ENCODE peak calls at places on chromosomes 11 and 22, in nine cellular contexts. C, L, E, K, V, P, H, S and D are unnamed samples. For H3K36me3, the result is how much of the 10 kb centered on the place peaks cover.

GRCh38 chr11:25775608-25776007 is 556.3 kb upstream of the ANO3 start:
- DNase-seq in P (no peak), C (no peak), L (peak), S (no peak), H (no peak), K (no peak), E (no peak), V (no peak), D (no peak)

GRCh38 chr11:102495161-102496042 is 35.1 kb downstream of the MMP7 start:
- DNase-seq in H (no peak), S (no peak), V (peak), E (no peak), L (peak), P (peak), K (no peak), C (peak), D (peak)

GRCh38 chr11:69104212-69104855 is 51.4 kb upstream of the SMIM38 start:
- DNase-seq in L (no peak), H (no peak), E (peak), P (no peak), V (no peak), C (no peak), S (no peak), K (no peak), D (no peak)

GRCh38 chr11:46386674-46387073 is 4.9 kb downstream of the CHRM4 start:
- DNase-seq in L (peak), P (no peak), V (no peak), S (no peak), K (no peak), E (no peak), H (no peak), C (no peak), D (peak)

GRCh38 chr11:131767421-131767820 is 397.0 kb downstream of the NTM start:
- DNase-seq in E (no peak), C (no peak), S (no peak), L (no peak), K (no peak), V (no peak), H (no peak), P (no peak), D (peak)

GRCh38 chr11:16669799-16670415 is 68.5 kb upstream of the C11orf58 start:
- DNase-seq in P (no peak), H (no peak), C (no peak), L (peak), K (no peak), V (no peak), E (no peak), S (no peak), D (peak)

GRCh38 chr11:126716456-126717083 is 284.0 kb downstream of the KIRREL3 start:
- DNase-seq in C (no peak), H (peak), V (peak), P (peak), L (peak), S (peak), K (peak), E (no peak), D (no peak)

GRCh38 chr11:18720086-18720810 is 5.7 kb downstream of the IGSF22 start:
- DNase-seq in V (no peak), K (no peak), P (no peak), E (no peak), H (no peak), S (no peak), L (no peak), C (no peak), D (peak)

GRCh38 chr11:19185516-19186052 is 16.2 kb downstream of the CSRP3 start:
- DNase-seq in E (no peak), K (no peak), S (no peak), P (no peak), L (no peak), H (no peak), V (no peak), C (no peak), D (no peak)

GRCh38 chr11:13487661-13488030 is 8.2 kb downstream of the PTH start:
- DNase-seq in C (no peak), K (no peak), V (peak), E (no peak), P (peak), S (no peak), L (peak), H (no peak), D (no peak)

DNA sequence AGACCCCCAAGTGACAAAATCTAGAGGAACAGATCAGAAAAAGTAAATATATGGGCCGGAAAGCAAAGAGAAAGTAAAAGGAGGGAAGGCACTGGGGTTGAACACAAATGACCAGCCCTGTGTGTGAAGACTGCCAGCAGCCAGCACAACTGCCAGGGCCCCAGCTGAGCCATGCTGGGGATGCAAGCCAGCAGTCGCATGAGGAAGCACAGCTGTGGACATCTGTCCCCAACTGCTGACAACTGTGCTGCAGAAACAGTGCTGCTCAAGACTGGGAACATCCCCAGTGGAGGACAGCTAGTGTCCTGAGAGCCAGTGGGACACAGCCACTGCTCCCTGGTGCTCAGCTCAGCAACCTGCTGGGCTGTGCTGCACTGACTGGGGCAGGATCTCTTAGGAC is 10.7 kb downstream of the MIF start:
- DNase-seq in H (no peak), V (no peak), C (no peak), L (no peak), P (no peak), S (no peak), K (no peak), E (peak), D (peak)
- H3K4me3 ChIP-seq in H (no peak), V (no peak), C (no peak), L (no peak), P (no peak), S (no peak), K (no peak), E (no peak), D (no peak)

DNA sequence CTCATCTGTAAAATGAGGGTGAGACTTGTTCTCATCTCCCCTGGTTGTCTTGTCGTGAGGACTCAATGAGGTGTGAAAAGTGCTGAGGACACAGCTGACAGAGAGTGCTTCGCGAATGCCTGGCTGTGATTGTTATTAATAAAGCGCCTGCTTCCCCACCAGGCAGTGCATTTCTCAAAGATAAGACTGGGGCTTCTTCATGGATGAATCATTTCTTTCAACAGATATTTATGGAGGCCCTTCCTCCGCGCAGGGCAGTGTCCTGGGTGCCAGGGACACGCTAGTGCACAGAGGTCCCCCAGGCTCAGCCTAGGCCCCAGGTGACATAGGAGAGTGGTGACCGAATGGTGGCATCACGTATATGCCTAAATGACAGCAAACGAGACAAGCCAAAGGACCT is 34.3 kb upstream of the SHISAL1 start:
- DNase-seq in K (no peak), S (no peak), V (no peak), H (no peak), L (no peak), C (no peak), P (no peak), E (no peak), D (no peak)
- H3K36me3 ChIP-seq in K (under half), S (under half), V (under half), H (under half), L (under half), C (under half), P (under half), E (under half), D (under half)

GRCh38 chr11:128719556-128719824 is 25.6 kb downstream of the FLI1 start:
- DNase-seq in H (no peak), V (no peak), K (no peak), C (no peak), P (no peak), E (no peak), L (no peak), S (no peak), D (no peak)
- H3K4me3 ChIP-seq in H (no peak), V (no peak), K (no peak), C (no peak), P (peak), E (no peak), L (no peak), S (no peak), D (no peak)

GRCh38 chr11:65055538-65055937 is 2.8 kb downstream of the NAALADL1 start:
- DNase-seq in E (no peak), S (no peak), K (no peak), P (no peak), H (no peak), C (no peak), V (no peak), L (no peak), D (no peak)

GRCh38 chr11:65057526-65057925 is 827 bp downstream of the NAALADL1 start:
- DNase-seq in S (no peak), E (no peak), C (no peak), L (no peak), H (no peak), K (no peak), P (no peak), V (no peak), D (no peak)

GRCh38 chr11:65056999-65057398 is 1.4 kb downstream of the NAALADL1 start:
- DNase-seq in S (no peak), L (no peak), H (no peak), K (no peak), C (no peak), V (no peak), E (no peak), P (no peak), D (no peak)

GRCh38 chr11:65051389-65051858 is 6.9 kb downstream of the NAALADL1 start:
- DNase-seq in V (no peak), P (no peak), L (no peak), S (no peak), K (no peak), E (no peak), C (no peak), H (no peak), D (no peak)

GRCh38 chr11:65053826-65054503 is 4.4 kb downstream of the NAALADL1 start:
- DNase-seq in L (no peak), P (no peak), H (no peak), E (no peak), V (no peak), C (no peak), K (no peak), S (no peak), D (no peak)
- H3K36me3 ChIP-seq in L (under half), P (under half), H (under half), E (under half), V (under half), C (under half), K (under half), S (under half), D (under half)

GRCh38 chr11:72136677-72137255 is 1.2 kb downstream of the FOLR3 start:
- DNase-seq in V (no peak), K (peak), E (no peak), S (no peak), L (no peak), H (no peak), P (no peak), C (no peak), D (peak)
- H3K4me3 ChIP-seq in V (no peak), K (no peak), E (no peak), S (no peak), L (no peak), H (no peak), P (no peak), C (no peak), D (no peak)

DNA sequence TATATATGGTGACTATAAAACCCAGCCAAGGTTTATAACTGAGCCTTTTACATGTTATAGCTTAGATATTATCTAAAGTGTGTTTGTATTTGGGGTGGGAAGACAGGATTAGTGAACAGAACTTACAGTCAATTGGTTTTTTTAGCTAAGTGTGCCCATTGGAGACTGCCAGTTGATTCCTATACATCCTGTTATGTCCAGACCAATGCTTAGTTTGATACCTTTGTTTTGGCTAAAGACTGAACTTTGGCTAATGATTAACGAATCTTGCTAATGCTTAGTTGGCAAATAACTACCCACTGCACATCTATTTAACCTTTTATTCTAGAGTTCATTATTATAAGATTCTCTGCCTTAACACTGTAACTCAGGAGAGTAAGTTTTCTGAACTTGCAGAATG is 53.8 kb downstream of the KREMEN1 start:
- DNase-seq in K (no peak), C (no peak), P (no peak), L (no peak), V (no peak), H (no peak), S (no peak), E (no peak), D (no peak)
- H3K36me3 ChIP-seq in K (under half), C (under half), P (under half), L (under half), V (under half), H (under half), S (under half), E (under half), D (under half)

GRCh38 chr11:123306531-123306930 is 111.5 kb upstream of the CLMP start:
- DNase-seq in V (no peak), K (no peak), H (no peak), S (no peak), P (no peak), E (no peak), L (no peak), C (no peak), D (no peak)
- H3K4me3 ChIP-seq in V (no peak), K (no peak), H (no peak), S (no peak), P (no peak), E (no peak), L (no peak), C (no peak), D (no peak)

GRCh38 chr22:27994481-27995331 is 75.7 kb upstream of the PITPNB start:
- DNase-seq in L (no peak), K (no peak), C (peak), S (no peak), P (no peak), V (peak), E (no peak), H (no peak), D (no peak)

GRCh38 chr22:27996981-27997380 is 77.9 kb upstream of the PITPNB start:
- DNase-seq in E (no peak), S (no peak), L (no peak), K (no peak), P (no peak), C (no peak), V (no peak), H (no peak), D (no peak)

GRCh38 chr22:27996529-27996925 is 77.5 kb upstream of the PITPNB start:
- DNase-seq in L (no peak), H (no peak), V (no peak), C (no peak), E (no peak), P (no peak), S (no peak), K (no peak), D (no peak)

GRCh38 chr22:27997538-27997937 is 78.5 kb upstream of the PITPNB start:
- DNase-seq in V (no peak), K (no peak), C (no peak), P (no peak), S (no peak), L (no peak), H (no peak), E (peak), D (no peak)

GRCh38 chr22:27995801-27996528 is 76.9 kb upstream of the PITPNB start:
- DNase-seq in E (peak), C (no peak), P (no peak), L (peak), V (no peak), H (no peak), S (no peak), K (no peak), D (no peak)
- H3K36me3 ChIP-seq in E (under half), C (under half), P (under half), L (under half), V (under half), H (under half), S (half or more), K (under half), D (under half)